ENCODE peak calls at places on chromosomes 4 and X, in seven cellular contexts. I is H9, F is H1, D is IMR-90, A is mesendoderm, C is mesenchymal stem cell, W is trophoblast cell. G is an unnamed sample.

GRCh38 chr4:14787894-14788293 is 214.4 kb upstream of the CPEB2 start:
- DNase-seq in D (peak), F (no peak), A (peak), W (peak), C (peak), I (peak), G (no peak)

GRCh38 chr4:143251781-143252180 is 67.1 kb downstream of the USP38 start:
- DNase-seq in W (peak), A (no peak), D (peak), C (no peak), I (no peak), F (no peak), G (no peak)

GRCh38 chr4:155005395-155006087 is 202.9 kb upstream of the NPY2R start:
- DNase-seq in W (no peak), A (no peak), D (peak), C (no peak), F (no peak), I (no peak), G (no peak)

GRCh38 chr4:3461515-3462291 is 1.4 kb upstream of the DOK7 start:
- DNase-seq in C (no peak), F (no peak), I (no peak), D (no peak), W (no peak), A (no peak), G (no peak)

GRCh38 chr4:153759407-153760226 is at the start of gene RNF175:
- DNase-seq in I (peak), C (no peak), F (peak), A (peak), D (no peak), W (no peak), G (no peak)

GRCh38 chrX:20414781-20415445 is 148.2 kb upstream of the RPS6KA3 start:
- DNase-seq in W (peak), D (peak), A (peak), F (no peak), C (peak), I (no peak), G (no peak)

GRCh38 chrX:41333744-41333993 is 293 bp upstream of the DDX3X start:
- DNase-seq in C (peak), D (peak), W (peak), F (no peak), I (no peak), A (peak), G (peak)

GRCh38 chr4:152255437-152255836 is 280.5 kb downstream of the FBXW7 start:
- DNase-seq in D (peak), C (peak), W (no peak), F (no peak), A (peak), I (no peak), G (no peak)

GRCh38 chr4:169205146-169205806 is 65.5 kb downstream of the SH3RF1 start:
- DNase-seq in W (no peak), D (no peak), I (no peak), F (no peak), A (no peak), C (no peak), G (no peak)

GRCh38 chr4:185128272-185129119 is 14.6 kb upstream of the SLC25A4 start:
- DNase-seq in I (peak), F (peak), D (no peak), W (peak), A (peak), C (peak), G (peak)

GRCh38 chrX:81377329-81377728 is 175.4 kb downstream of the SH3BGRL start:
- DNase-seq in I (no peak), A (peak), F (no peak), D (peak), W (peak), C (peak), G (peak)

GRCh38 chr4:122548452-122548851 is 72.4 kb downstream of the IL21 start:
- DNase-seq in I (no peak), C (peak), D (peak), W (no peak), A (peak), F (no peak), G (no peak)

GRCh38 chr4:7004331-7004730 is 38.8 kb upstream of the TADA2B start:
- DNase-seq in D (no peak), F (no peak), W (no peak), C (peak), I (no peak), A (no peak), G (no peak)

GRCh38 chr4:111937368-111937767 is 207.9 kb upstream of the FAM241A start:
- DNase-seq in C (peak), I (no peak), F (no peak), D (peak), A (peak), W (peak), G (no peak)

GRCh38 chr4:166635367-166635766 is 598.9 kb downstream of the SPOCK3 start:
- DNase-seq in F (no peak), D (no peak), W (no peak), I (no peak), A (no peak), C (no peak), G (no peak)

GRCh38 chrX:22314692-22315091 is 42.0 kb downstream of the CBLL2 start:
- DNase-seq in I (peak), W (no peak), D (peak), C (peak), A (peak), F (no peak), G (no peak)

GRCh38 chrX:41335590-41336331 is 1.8 kb downstream of the DDX3X start:
- DNase-seq in A (no peak), W (peak), D (peak), F (no peak), I (no peak), C (no peak), G (no peak)

GRCh38 chrX:44310227-44310626 is 33.2 kb downstream of the EFHC2 start:
- DNase-seq in F (no peak), I (no peak), D (no peak), A (no peak), W (no peak), C (no peak), G (no peak)

GRCh38 chr4:149031399-149031798 is 589.2 kb upstream of the NR3C2 start:
- DNase-seq in A (peak), W (peak), C (no peak), I (no peak), D (peak), F (no peak), G (no peak)

GRCh38 chr4:8143392-8144140 is 15.0 kb downstream of the ABLIM2 start:
- DNase-seq in C (no peak), W (no peak), F (no peak), D (no peak), A (peak), I (no peak), G (no peak)

GRCh38 chr4:147398556-147398955 is 82.3 kb upstream of the EDNRA start:
- DNase-seq in W (no peak), A (no peak), C (no peak), F (no peak), D (no peak), I (no peak), G (no peak)

GRCh38 chr4:149884529-149885206 is 69.0 kb upstream of the IQCM start:
- DNase-seq in D (no peak), C (no peak), I (no peak), W (no peak), F (no peak), A (no peak), G (no peak)

DNA sequence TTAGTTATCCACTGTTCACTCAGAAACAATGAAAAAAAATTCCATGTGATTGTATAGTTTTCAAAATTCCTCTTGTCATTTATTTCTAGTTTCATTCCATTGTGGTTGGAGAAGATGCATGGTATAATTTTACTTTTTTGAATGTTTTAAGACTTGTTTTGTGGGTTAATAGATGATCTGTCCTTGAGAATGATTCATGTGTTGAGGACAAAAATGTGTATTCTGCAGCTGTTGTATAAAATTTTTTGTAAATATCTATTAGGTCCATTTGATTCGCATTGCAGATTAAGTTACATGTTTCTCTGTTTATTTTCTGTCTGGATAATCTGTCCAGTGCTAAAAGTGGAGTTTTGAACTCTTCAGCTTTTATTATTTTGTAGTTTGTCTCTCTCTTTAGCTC is 65.4 kb downstream of the RTL3 start:
- DNase-seq in W (no peak), A (no peak), F (no peak), I (no peak), C (no peak), D (no peak), G (no peak)
- H2BK120ac ChIP-seq in W (no peak), A (no peak), F (no peak), I (no peak), C (no peak), D (no peak), G (no peak)

DNA sequence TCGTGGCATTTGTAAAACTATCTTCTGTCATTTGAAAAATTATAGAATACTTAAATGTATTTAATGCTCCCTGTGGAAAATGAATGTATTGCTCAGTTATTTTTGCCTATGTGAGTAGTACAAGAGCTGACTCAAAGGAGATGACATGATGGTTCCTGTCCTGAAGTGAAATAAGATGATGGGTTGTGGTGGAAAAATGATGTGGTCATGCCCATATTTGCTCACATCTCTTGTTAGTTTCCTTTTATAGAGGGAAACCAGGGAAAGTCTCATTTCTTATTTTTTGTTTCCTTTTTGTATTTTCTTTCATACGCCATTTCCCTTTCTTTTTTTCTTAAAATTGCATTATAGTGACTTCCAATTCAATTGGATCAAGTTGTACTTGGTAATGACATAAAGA is 23.7 kb downstream of the PLS3 start:
- DNase-seq in F (no peak), W (no peak), C (peak), D (peak), I (no peak), A (no peak), G (no peak)
- H2BK120ac ChIP-seq in F (no peak), W (no peak), C (no peak), D (no peak), I (no peak), A (no peak), G (no peak)

GRCh38 chr4:70670332-70671014 is 4.2 kb upstream of the JCHAIN start:
- DNase-seq in I (no peak), A (no peak), D (peak), F (no peak), W (no peak), C (no peak), G (no peak)

GRCh38 chr4:70666369-70666768 is at the start of gene JCHAIN:
- DNase-seq in W (no peak), I (no peak), C (no peak), F (no peak), D (peak), A (no peak), G (no peak)

GRCh38 chr4:70676554-70677090 is 10.3 kb upstream of the JCHAIN start:
- DNase-seq in D (no peak), W (no peak), I (no peak), F (no peak), A (no peak), C (no peak), G (no peak)

GRCh38 chr4:70667710-70668535 is 1.6 kb upstream of the JCHAIN start:
- DNase-seq in C (peak), D (peak), W (no peak), A (no peak), I (no peak), F (no peak), G (no peak)

GRCh38 chr4:70671091-70671490 is 4.8 kb upstream of the JCHAIN start:
- DNase-seq in I (no peak), W (no peak), A (no peak), D (no peak), F (no peak), C (no peak), G (no peak)
- H2BK120ac ChIP-seq in I (no peak), W (no peak), A (no peak), D (no peak), F (no peak), C (no peak), G (no peak)

DNA sequence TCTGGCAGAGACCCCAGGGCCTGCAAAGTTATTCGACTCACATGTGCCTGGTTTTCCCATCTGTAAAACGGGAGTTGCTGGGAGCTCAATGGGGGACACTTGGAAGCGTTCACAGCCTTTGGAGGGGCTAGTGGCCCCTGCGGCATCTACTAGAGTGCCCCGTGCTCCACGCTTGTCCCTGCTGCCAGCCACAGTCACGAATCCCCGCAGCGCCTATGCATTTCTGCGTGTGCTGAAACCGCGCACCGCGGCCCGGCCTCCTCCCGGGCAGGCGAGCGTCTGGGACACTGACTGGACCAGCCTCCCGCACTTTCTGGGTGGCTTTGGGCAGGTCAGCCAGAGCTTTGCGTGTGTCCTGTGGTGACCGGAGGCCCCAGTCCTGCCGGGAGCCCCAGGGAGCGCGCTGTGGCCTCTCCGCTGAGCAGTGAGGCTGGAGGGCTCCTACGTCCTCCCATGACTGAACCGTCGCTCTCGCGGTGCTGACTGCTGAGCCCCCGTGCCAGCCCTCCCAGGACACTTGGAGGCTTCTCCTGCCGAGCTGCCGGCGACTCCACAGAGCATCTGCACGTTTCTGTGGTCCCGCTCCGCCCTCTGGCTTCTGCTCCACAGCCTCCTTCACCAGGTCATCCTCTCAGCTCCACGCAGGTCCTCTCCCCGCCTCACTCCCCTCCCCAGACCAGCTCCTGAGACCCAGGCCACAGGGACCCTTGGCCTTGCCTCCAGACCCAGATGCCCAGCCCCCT is 36.3 kb downstream of the PIGG start:
- DNase-seq in A (no peak), D (no peak), F (no peak), I (no peak), C (no peak), W (no peak), G (no peak)
- H2BK120ac ChIP-seq in A (no peak), D (no peak), F (no peak), I (no peak), C (no peak), W (no peak), G (no peak)

GRCh38 chrX:151973851-151974335 is 583 bp downstream of the GABRE start:
- DNase-seq in I (peak), C (peak), A (peak), D (no peak), W (no peak), F (no peak), G (no peak)
- H2BK120ac ChIP-seq in I (no peak), C (no peak), A (no peak), D (no peak), W (no peak), F (no peak), G (no peak)

GRCh38 chr4:22679518-22679897 is 13.2 kb upstream of the GBA3 start:
- DNase-seq in F (no peak), I (no peak), W (no peak), C (no peak), D (no peak), A (no peak), G (no peak)

GRCh38 chr4:22677780-22678179 is 15.0 kb upstream of the GBA3 start:
- DNase-seq in F (no peak), C (no peak), W (no peak), D (no peak), A (no peak), I (no peak), G (no peak)

GRCh38 chr4:22676058-22676457 is 16.7 kb upstream of the GBA3 start:
- DNase-seq in D (no peak), I (no peak), F (no peak), A (no peak), W (peak), C (no peak), G (no peak)

DNA sequence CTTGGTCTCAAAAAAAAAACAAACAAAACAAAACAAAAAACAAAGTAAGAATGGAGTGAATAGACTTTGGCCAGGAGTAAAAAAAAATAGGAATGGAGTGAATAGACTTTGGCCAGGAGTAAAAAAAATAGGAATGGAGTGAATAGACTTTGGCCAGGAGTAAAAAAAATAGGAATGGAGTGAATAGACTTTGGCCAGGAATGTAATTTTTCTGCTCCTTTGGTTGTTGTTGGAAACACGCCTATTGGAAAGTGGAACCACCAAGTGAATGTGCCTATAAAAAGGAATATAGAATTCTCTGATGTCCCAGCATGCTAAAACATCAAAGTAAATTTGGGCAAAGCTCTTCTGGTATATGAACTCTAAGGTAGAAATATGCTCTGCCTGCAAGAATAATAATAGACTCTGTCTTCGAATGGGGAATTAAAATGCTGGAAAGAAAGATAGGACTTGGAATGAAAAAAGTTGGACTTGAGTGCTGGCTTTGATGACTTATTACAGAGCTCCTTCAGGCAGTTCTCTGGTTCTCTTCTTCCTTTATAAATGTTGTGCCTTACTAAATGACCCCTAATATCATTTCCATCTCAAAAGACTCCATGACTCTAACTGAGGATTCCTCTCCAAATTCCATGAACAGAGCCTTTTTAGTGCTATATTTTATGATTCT is 13.8 kb upstream of the GBA3 start:
- DNase-seq in D (no peak), A (no peak), F (no peak), W (no peak), C (no peak), I (no peak), G (no peak)
- H2BK120ac ChIP-seq in D (no peak), A (no peak), F (no peak), W (no peak), C (no peak), I (no peak), G (no peak)

DNA sequence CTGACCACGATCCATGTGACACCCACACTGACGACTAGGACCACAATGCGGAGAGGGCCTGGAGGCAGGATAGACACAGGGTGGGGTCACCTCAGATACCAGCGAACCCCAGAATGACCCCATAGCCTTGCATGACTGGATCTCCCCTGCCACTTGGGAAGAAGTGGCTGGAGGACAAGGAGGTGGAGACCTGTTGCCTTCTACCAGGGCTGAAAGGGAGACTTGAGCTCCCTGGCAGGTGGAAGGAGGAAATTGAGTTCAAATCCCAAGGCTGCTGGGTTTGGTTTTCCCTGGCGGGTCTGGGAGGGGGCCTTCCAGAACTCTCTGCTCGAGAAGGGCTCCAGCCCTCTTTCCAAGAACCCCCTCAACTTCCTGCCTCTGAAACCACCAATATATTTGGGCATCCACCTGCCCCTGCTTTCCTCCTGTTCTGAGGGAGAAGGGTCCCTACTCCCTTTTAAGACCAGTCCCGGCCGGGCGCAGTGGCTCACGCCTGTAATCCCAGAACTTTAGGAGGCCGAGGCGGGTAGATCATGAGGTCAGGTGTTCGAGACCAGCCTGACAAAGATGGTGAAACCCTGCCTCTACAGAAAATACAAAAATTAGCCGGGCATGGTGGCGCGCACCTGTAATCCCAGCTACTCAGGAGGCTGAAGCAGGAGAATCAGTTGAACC is 3.0 kb downstream of the FAM3A start:
- DNase-seq in D (no peak), F (no peak), I (no peak), C (no peak), A (no peak), W (no peak), G (no peak)
- H2BK120ac ChIP-seq in D (no peak), F (no peak), I (no peak), C (no peak), A (no peak), W (no peak), G (no peak)

GRCh38 chr4:96887857-96888256 is 1048.0 kb downstream of the PDHA2 start:
- DNase-seq in C (no peak), A (peak), D (no peak), F (no peak), I (peak), W (no peak), G (no peak)
- H2BK120ac ChIP-seq in C (no peak), A (no peak), D (no peak), F (no peak), I (no peak), W (no peak), G (no peak)

GRCh38 chr4:26418107-26418506 is 72.2 kb downstream of the CCKAR start:
- DNase-seq in I (no peak), F (no peak), D (peak), A (no peak), W (no peak), C (no peak), G (no peak)
- H2BK120ac ChIP-seq in I (no peak), F (no peak), D (no peak), A (no peak), W (no peak), C (no peak), G (no peak)

G was measured in neuronal stem cell.